ENCODE peak calls at places on chromosomes 5 and 9, in eight cellular contexts. D is adrenal gland, V is breast epithelium, I is IMR-90, K is heart left ventricle, S is right lobe of liver, A is sigmoid colon, Z is vagina. M is an unnamed sample. For H3K9me3, the result is how much of the 10 kb centered on the place peaks cover.

GRCh38 chr9:116421006-116421538 is 266.0 kb upstream of the TRIM32 start:
- DNase-seq in D (no peak), V (no peak), I (peak), K (no peak), S (no peak), A (no peak), Z (no peak), M (no peak)

GRCh38 chr5:168291281-168291960 is at the start of gene WWC1:
- DNase-seq in D (no peak), V (peak), I (peak), K (no peak), S (peak), A (no peak), Z (no peak), M (peak)

GRCh38 chr9:18442629-18443491 is 31.1 kb upstream of the ADAMTSL1 start:
- DNase-seq in D (peak), V (peak), I (peak), K (peak), S (peak), A (peak), Z (no peak), M (peak)

GRCh38 chr5:65459995-65460394 is 21.7 kb downstream of the ADAMTS6 start:
- DNase-seq in D (no peak), V (no peak), I (no peak), K (no peak), S (no peak), A (no peak), Z (no peak), M (no peak)

GRCh38 chr5:107235167-107235566 is 435.6 kb downstream of the EFNA5 start:
- DNase-seq in D (no peak), V (no peak), I (no peak), K (no peak), S (no peak), A (no peak), Z (no peak), M (no peak)

GRCh38 chr5:140926211-140926902 is at the start of gene PCDHAC1:
- DNase-seq in D (peak), V (peak), I (no peak), K (peak), S (peak), A (peak), Z (no peak), M (peak)

GRCh38 chr5:19584131-19584530 is 403.9 kb downstream of the CDH18 start:
- DNase-seq in D (no peak), V (no peak), I (no peak), K (no peak), S (no peak), A (no peak), Z (no peak), M (no peak)

GRCh38 chr9:120916573-120916972 is 10.0 kb downstream of the TRAF1 start:
- DNase-seq in D (peak), V (no peak), I (peak), K (peak), S (no peak), A (peak), Z (no peak), M (peak)

GRCh38 chr5:14039576-14039975 is 95.1 kb upstream of the DNAH5 start:
- DNase-seq in D (no peak), V (no peak), I (peak), K (no peak), S (no peak), A (no peak), Z (no peak), M (no peak)

GRCh38 chr5:28862860-28863196 is 1824.4 kb upstream of the CDH9 start:
- DNase-seq in D (no peak), V (no peak), I (no peak), K (no peak), S (no peak), A (no peak), Z (no peak), M (no peak)

GRCh38 chr5:74837115-74837514 is 29.1 kb downstream of the FAM169A start:
- DNase-seq in D (no peak), V (no peak), I (no peak), K (no peak), S (no peak), A (no peak), Z (no peak), M (no peak)

GRCh38 chr9:109640232-109641078 is 139.5 kb upstream of the PALM2AKAP2 start:
- DNase-seq in D (peak), V (no peak), I (peak), K (peak), S (peak), A (peak), Z (no peak), M (peak)

GRCh38 chr9:94870465-94870792 is 143.9 kb downstream of the AOPEP start:
- DNase-seq in D (no peak), V (no peak), I (no peak), K (no peak), S (no peak), A (no peak), Z (no peak), M (no peak)

GRCh38 chr9:94870793-94871558 is 144.5 kb downstream of the AOPEP start:
- DNase-seq in D (no peak), V (no peak), I (no peak), K (peak), S (no peak), A (no peak), Z (no peak), M (no peak)

GRCh38 chr9:94872921-94873511 is 146.5 kb downstream of the AOPEP start:
- DNase-seq in D (no peak), V (no peak), I (no peak), K (no peak), S (no peak), A (no peak), Z (no peak), M (no peak)

GRCh38 chr9:94875300-94876063 is 149.0 kb downstream of the AOPEP start:
- DNase-seq in D (no peak), V (no peak), I (no peak), K (no peak), S (no peak), A (no peak), Z (no peak), M (no peak)

DNA sequence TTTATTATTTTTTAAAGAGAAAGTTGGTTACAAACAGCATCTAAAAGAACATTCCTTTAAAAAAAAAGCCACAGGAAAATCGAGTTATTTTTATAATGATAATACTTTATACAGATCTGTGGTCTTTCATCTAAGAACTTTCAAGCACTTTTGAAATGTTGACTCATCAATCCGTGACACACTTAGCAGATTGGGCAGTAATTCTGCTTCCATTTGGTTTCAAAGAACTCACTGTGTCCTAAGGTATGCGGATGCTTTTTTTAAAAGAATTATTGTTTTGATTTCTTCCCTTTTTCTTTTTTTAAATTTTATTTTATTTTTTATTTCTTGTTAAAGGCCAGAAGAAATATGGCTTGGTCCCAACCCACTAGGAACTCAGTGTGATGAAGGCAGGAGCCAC is 147.8 kb downstream of the AOPEP start:
- DNase-seq in D (no peak), V (no peak), I (peak), K (no peak), S (no peak), A (no peak), Z (no peak), M (no peak)
- H3K27ac ChIP-seq in D (no peak), V (no peak), I (no peak), K (peak), S (no peak), A (no peak), Z (peak), M (peak)

GRCh38 chr9:96817973-96818372 is 36.3 kb downstream of the ZNF782 start:
- DNase-seq in D (no peak), V (no peak), I (no peak), K (no peak), S (no peak), A (no peak), Z (no peak), M (no peak)
- H3K9me3 ChIP-seq in D (half or more), V (half or more), I (under half), K (half or more), S (half or more), A (under half), Z (under half), M (under half)

DNA sequence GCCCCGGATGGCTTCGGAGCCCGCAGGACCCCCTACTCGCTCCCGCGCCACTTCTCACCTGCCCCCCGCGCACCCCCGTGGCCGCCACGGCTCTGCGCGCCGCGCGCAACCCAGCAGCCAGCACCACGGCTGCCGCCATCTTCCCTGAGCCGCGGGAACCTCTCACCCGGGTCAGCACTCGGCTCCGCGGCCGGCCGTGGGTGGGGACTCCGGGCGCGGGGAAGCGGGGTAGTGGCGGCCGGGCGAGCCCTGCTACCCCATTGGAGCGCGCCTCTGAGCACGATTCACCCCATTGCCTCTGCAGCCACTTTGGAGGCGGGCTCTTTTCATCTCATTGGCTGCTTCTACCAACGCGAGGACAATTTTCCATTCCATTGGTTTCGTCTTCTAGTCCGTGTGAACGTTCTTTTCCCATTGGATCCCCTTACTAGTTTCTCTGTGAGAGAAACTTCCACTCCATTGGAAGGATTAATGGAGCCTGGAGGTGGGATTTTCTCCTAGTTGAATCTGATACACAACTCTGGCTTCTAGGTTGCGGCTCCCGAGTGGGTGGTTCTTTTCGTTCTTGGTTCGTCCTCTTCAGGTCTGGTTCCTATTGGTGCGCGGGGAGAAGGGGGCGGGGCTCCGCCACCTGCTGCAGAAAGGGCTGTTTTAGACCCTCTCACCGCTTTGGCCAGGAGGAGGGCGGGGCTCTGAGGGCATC is at the start of gene HINT2:
- DNase-seq in D (peak), V (peak), I (peak), K (peak), S (peak), A (peak), Z (no peak), M (peak)
- TF ChIP-seq POLR2A in D (peak), V (peak), I (peak), K (peak), S (peak), A (peak), Z (peak), M (peak)

GRCh38 chr5:1036504-1037122 is 28.0 kb downstream of the NKD2 start:
- DNase-seq in D (peak), V (no peak), I (no peak), K (peak), S (no peak), A (peak), Z (no peak), M (no peak)
- H3K27ac ChIP-seq in D (no peak), V (no peak), I (no peak), K (no peak), S (no peak), A (no peak), Z (no peak), M (no peak)

GRCh38 chr9:38180631-38181030 is 111.6 kb upstream of the SHB start:
- DNase-seq in D (no peak), V (no peak), I (no peak), K (no peak), S (no peak), A (no peak), Z (no peak), M (no peak)
- H3K9me3 ChIP-seq in D (under half), V (under half), I (under half), K (under half), S (under half), A (under half), Z (under half), M (under half)

GRCh38 chr5:176364765-176365662 is at the start of gene ARL10:
- DNase-seq in D (no peak), V (no peak), I (peak), K (peak), S (no peak), A (no peak), Z (no peak), M (no peak)
- TF ChIP-seq POLR2A in D (no peak), V (no peak), I (no peak), K (no peak), S (no peak), A (no peak), Z (no peak), M (no peak)

M was measured in prostate gland.